ENCODE peak calls at places on chromosomes 7 and 10, in five cellular contexts. M is HFFc6; G is activated naive CD4-positive, alpha-beta T cell; J is small intestine; T is T-helper 2 cell. R is an unnamed sample.

GRCh38 chr7:94177441-94177840 is 173.3 kb upstream of the BET1 start:
- DNase-seq in M (no peak), G (no peak), J (no peak), T (no peak), R (no peak)

GRCh38 chr7:28802450-28802849 is 155.7 kb downstream of the TRIL start:
- DNase-seq in M (no peak), G (no peak), J (no peak), T (no peak), R (no peak)

GRCh38 chr7:31432166-31432565 is 81.7 kb upstream of the ITPRID1 start:
- DNase-seq in M (no peak), G (no peak), J (no peak), T (no peak), R (no peak)

GRCh38 chr7:106064836-106065559 is 47.1 kb downstream of the SYPL1 start:
- DNase-seq in M (peak), G (no peak), J (peak), T (no peak), R (peak)

GRCh38 chr10:4721994-4722753 is 103.8 kb upstream of the AKR1E2 start:
- DNase-seq in M (peak), G (no peak), J (no peak), T (no peak), R (peak)

GRCh38 chr10:96279219-96279641 is 7.9 kb upstream of the BLNK start:
- DNase-seq in M (no peak), G (no peak), J (no peak), T (no peak), R (no peak)

GRCh38 chr7:140924019-140924820 is 509 bp downstream of the BRAF start:
- DNase-seq in M (peak), G (peak), J (peak), T (peak), R (peak)

GRCh38 chr10:11215468-11215867 is 197.8 kb downstream of the CELF2 start:
- DNase-seq in M (no peak), G (no peak), J (no peak), T (no peak), R (no peak)

GRCh38 chr7:16235743-16236142 is 185.6 kb downstream of the CRPPA start:
- DNase-seq in M (no peak), G (no peak), J (no peak), T (no peak), R (no peak)

GRCh38 chr7:124992881-124993562 is 63.4 kb upstream of the POT1 start:
- DNase-seq in M (peak), G (no peak), J (no peak), T (no peak), R (peak)

GRCh38 chr7:71133232-71133622 is 1.3 kb downstream of the GALNT17 start:
- DNase-seq in M (no peak), G (no peak), J (no peak), T (no peak), R (no peak)

GRCh38 chr10:118590334-118590733 is 5.1 kb downstream of the PRLHR start:
- DNase-seq in M (peak), G (no peak), J (peak), T (no peak), R (peak)

GRCh38 chr10:17562572-17562971 is 54.6 kb downstream of the HACD1 start:
- DNase-seq in M (no peak), G (no peak), J (no peak), T (no peak), R (peak)

GRCh38 chr7:64098-64521 is 128.3 kb upstream of the FAM20C start:
- DNase-seq in M (peak), G (no peak), J (peak), T (no peak), R (peak)

GRCh38 chr7:67470256-67470751 is 473.7 kb downstream of the TYW1 start:
- DNase-seq in M (no peak), G (no peak), J (no peak), T (no peak), R (no peak)

GRCh38 chr10:8242295-8242872 is 187.9 kb downstream of the GATA3 start:
- DNase-seq in M (no peak), G (no peak), J (no peak), T (no peak), R (no peak)

GRCh38 chr10:127612-128432 is 7.4 kb upstream of the ZMYND11 start:
- DNase-seq in M (no peak), G (no peak), J (peak), T (no peak), R (no peak)

GRCh38 chr10:132667613-132668394 is 118.1 kb downstream of the NKX6-2 start:
- DNase-seq in M (peak), G (no peak), J (no peak), T (no peak), R (peak)

GRCh38 chr7:97757824-97758223 is 25.9 kb downstream of the TAC1 start:
- DNase-seq in M (no peak), G (no peak), J (no peak), T (no peak), R (no peak)

GRCh38 chr7:142620375-142620774 is 128.9 kb upstream of the PRSS1 start:
- DNase-seq in M (no peak), G (no peak), J (no peak), T (no peak), R (no peak)

GRCh38 chr7:119377-120163 is 72.8 kb upstream of the FAM20C start:
- DNase-seq in M (no peak), G (no peak), J (no peak), T (no peak), R (no peak)

GRCh38 chr7:120858299-120858636 is 324 bp upstream of the TSPAN12 start:
- DNase-seq in M (no peak), G (no peak), J (no peak), T (no peak), R (no peak)

GRCh38 chr10:78861456-78862327 is 207.1 kb upstream of the ZMIZ1 start:
- DNase-seq in M (no peak), G (no peak), J (no peak), T (no peak), R (no peak)

GRCh38 chr10:30028452-30029045 is 30.8 kb downstream of the JCAD start:
- DNase-seq in M (no peak), G (no peak), J (no peak), T (no peak), R (no peak)

GRCh38 chr10:24982294-24983064 is 30.1 kb upstream of the PRTFDC1 start:
- DNase-seq in M (no peak), G (no peak), J (no peak), T (no peak), R (no peak)

GRCh38 chr7:8189615-8190014 is 72.4 kb downstream of the ICA1 start:
- DNase-seq in M (no peak), G (no peak), J (no peak), T (no peak), R (no peak)